ENCODE peak calls at places on chromosomes 3 and 15, in four cellular contexts. F is K562, W is A549, Z is GM12878. M is an unnamed sample.

GRCh38 chr3:116140100-116140689 is 305.1 kb downstream of the LSAMP start:
- DNase-seq in F (peak), W (peak), Z (no peak), M (peak)

GRCh38 chr3:24763421-24763820 is 268.8 kb upstream of the THRB start:
- DNase-seq in F (no peak), W (no peak), Z (no peak), M (no peak)

GRCh38 chr3:49387721-49388120 is 24.1 kb downstream of the RHOA start:
- DNase-seq in F (no peak), W (peak), Z (no peak), M (peak)

GRCh38 chr3:196662033-196662432 is 22.5 kb downstream of the NRROS start:
- DNase-seq in F (no peak), W (no peak), Z (no peak), M (no peak)

GRCh38 chr15:95162967-95163531 is 931.7 kb downstream of the MCTP2 start:
- DNase-seq in F (no peak), W (no peak), Z (no peak), M (peak)

GRCh38 chr3:45943207-45943846 is at the start of gene CXCR6:
- DNase-seq in F (no peak), W (no peak), Z (no peak), M (peak)

GRCh38 chr3:122986790-122987189 is 40.8 kb downstream of the SEMA5B start:
- DNase-seq in F (no peak), W (no peak), Z (no peak), M (no peak)

GRCh38 chr3:20230954-20231353 is 44.9 kb upstream of the SGO1 start:
- DNase-seq in F (no peak), W (no peak), Z (no peak), M (no peak)

GRCh38 chr15:91413142-91413541 is 313.1 kb downstream of the SV2B start:
- DNase-seq in F (no peak), W (no peak), Z (no peak), M (peak)

GRCh38 chr3:173065543-173065970 is 75.5 kb downstream of the SPATA16 start:
- DNase-seq in F (no peak), W (no peak), Z (no peak), M (peak)

GRCh38 chr15:40106203-40107161 is 2.2 kb downstream of the BMF start:
- DNase-seq in F (peak), W (peak), Z (peak), M (peak)

GRCh38 chr15:40111888-40112287 is 3.2 kb upstream of the BMF start:
- DNase-seq in F (no peak), W (no peak), Z (no peak), M (no peak)

GRCh38 chr15:40110866-40111550 is 2.3 kb upstream of the BMF start:
- DNase-seq in F (no peak), W (no peak), Z (no peak), M (no peak)

GRCh38 chr15:40108061-40108854 is 421 bp downstream of the BMF start:
- DNase-seq in F (no peak), W (peak), Z (no peak), M (peak)

DNA sequence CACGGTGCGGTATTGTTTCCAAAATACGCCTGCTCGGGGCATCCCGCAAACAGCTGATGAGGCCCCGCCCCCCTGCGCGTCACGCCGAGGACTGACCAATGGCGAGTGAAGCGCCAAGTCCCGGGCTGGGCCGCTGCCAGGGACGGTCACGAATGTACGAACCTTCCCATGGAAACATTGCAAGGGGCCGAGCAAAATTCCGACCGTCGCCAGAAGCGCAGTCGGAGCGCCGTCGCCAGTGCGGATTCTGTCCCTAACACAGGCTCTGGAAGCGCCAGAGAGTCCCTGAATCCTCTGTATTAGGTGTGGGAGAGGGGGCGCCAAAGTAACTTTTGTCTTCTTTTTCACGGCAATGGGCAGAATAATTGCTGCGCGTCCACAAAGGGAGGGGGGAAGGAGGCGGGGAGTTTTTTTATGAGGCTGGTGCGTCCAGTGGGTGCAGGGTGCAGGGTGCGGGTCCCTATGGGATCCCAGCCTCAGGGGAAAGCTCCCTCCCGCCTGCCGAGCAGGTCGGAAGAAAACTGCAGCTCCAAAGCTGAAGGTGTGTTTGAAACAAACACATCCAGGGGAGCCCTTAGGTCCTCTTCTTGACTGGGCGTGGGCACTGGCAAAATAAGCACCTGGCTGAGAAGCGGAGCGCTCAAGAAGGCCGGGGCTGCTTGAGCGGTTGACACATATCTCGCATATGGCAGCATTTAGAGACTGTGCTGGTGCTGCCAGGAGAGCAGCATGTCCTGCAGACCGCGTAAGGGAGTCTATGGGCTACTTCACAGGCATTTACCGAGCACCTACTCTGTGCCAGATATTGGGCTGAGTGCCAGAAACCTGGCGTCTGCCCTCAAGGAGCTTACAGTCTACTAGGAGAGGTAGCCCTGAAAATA is at the start of gene BMF:
- DNase-seq in F (peak), W (peak), Z (peak), M (peak)
- TF ChIP-seq POLR2A in F (no peak), W (no peak), Z (peak), M (no peak)

GRCh38 chr15:57033715-57034439 is 115.4 kb downstream of the TCF12 start:
- DNase-seq in F (no peak), W (no peak), Z (no peak), M (no peak)

GRCh38 chr15:57030011-57030410 is 111.6 kb downstream of the TCF12 start:
- DNase-seq in F (no peak), W (no peak), Z (no peak), M (no peak)

GRCh38 chr15:57032338-57032737 is 113.9 kb downstream of the TCF12 start:
- DNase-seq in F (no peak), W (no peak), Z (no peak), M (no peak)

GRCh38 chr15:57031605-57032004 is 113.2 kb downstream of the TCF12 start:
- DNase-seq in F (peak), W (peak), Z (no peak), M (peak)

DNA sequence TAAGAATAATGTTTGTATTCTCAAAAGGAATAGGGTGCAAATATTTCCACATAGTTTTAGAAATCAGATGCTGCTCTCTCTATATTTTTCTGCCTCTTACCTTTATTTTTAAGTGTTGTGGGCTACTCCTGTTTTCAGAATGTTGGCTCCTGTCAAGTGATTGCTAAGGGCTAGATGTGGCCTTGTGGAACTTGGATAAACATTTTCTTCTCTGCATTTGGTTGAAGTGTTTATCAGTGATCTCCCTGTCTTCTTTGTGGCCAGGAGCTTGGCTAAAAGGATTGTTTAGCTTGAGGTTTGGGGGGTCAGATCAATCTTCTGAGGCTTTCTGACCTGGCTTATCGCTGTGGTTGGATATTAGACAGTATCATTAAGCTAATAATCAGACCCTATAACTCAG is 112.6 kb downstream of the TCF12 start:
- DNase-seq in F (no peak), W (no peak), Z (no peak), M (no peak)
- TF ChIP-seq ELK1 in F (no peak), W (no peak), Z (no peak), M (no peak)

GRCh38 chr3:9915252-9916141 is 1.4 kb upstream of the IL17RC start:
- DNase-seq in F (no peak), W (no peak), Z (no peak), M (peak)
- TF ChIP-seq POLR2A in F (no peak), W (no peak), Z (no peak), M (no peak)

GRCh38 chr3:188788621-188789081 is 383.1 kb upstream of the TPRG1 start:
- DNase-seq in F (no peak), W (no peak), Z (no peak), M (peak)
- TF ChIP-seq ELK1 in F (no peak), W (no peak), Z (no peak), M (no peak)

GRCh38 chr15:97979131-97979502 is 18.6 kb downstream of the ARRDC4 start:
- DNase-seq in F (no peak), W (no peak), Z (no peak), M (no peak)

GRCh38 chr15:97981758-97982157 is 21.3 kb downstream of the ARRDC4 start:
- DNase-seq in F (no peak), W (no peak), Z (no peak), M (no peak)

GRCh38 chr15:97981058-97981457 is 20.6 kb downstream of the ARRDC4 start:
- DNase-seq in F (no peak), W (no peak), Z (no peak), M (no peak)

GRCh38 chr15:97986781-97987180 is 26.3 kb downstream of the ARRDC4 start:
- DNase-seq in F (no peak), W (no peak), Z (no peak), M (no peak)

GRCh38 chr15:97984157-97984556 is 23.7 kb downstream of the ARRDC4 start:
- DNase-seq in F (no peak), W (no peak), Z (no peak), M (no peak)
- TF ChIP-seq POLR2A in F (no peak), W (no peak), Z (no peak), M (no peak)

GRCh38 chr3:158458464-158458863 is 112.5 kb upstream of the MLF1 start:
- DNase-seq in F (no peak), W (no peak), Z (no peak), M (no peak)
- TF ChIP-seq ELK1 in F (no peak), W (no peak), Z (no peak), M (no peak)

DNA sequence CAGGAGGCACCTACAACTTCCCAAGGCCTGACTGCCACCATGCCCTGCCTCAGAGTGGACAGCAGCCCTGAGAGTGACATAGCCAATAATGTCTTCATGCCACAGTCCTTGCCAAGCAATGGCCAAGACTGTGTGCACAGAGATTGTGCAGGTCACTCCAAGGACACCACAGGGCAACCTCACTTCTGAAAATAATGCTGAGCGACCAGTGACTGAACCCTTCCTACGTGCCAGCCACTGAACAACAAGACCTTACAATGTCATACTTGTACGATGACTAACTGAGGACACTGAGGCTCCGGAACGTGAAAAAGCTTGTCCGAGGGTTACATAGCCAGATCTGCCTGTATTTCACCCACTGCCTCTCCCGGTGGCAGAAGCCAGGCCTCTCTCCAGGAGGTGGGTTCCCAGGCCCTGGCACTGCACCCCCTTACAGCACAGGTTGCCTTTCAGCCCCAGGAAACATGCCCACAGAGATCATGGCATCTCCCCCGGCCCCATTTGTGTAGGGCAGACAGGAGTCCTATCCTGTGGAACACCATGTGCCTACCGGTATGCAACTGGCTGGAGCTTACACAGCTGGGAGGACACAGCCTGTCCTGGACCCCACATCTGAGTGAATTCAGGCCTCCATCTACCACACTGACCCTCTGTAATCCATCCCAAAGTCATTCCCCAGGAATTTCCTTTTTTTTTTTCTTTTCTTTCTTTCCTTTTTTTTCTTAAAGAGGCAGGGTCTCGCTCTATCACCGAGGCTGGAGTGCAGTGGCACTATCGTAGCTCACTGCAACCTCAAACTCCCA is 72.3 kb downstream of the SLC12A8 start:
- DNase-seq in F (no peak), W (no peak), Z (no peak), M (peak)
- TF ChIP-seq POLR2A in F (no peak), W (no peak), Z (no peak), M (no peak)

M was measured in IMR-90.